ENCODE peak calls at places on chromosome 22, in ten cellular contexts. H is A549, F is fibroblast of lung, E is heart right ventricle, I is coronary artery, T is body of pancreas, G is cardiac muscle cell, D is thyroid gland, N is lower lobe of right lung, C is Peyer's patch. R is an unnamed sample.

GRCh38 chr22:23008887-23009286 is 61.4 kb upstream of the GNAZ start:
- DNase-seq in E (no peak), C (no peak), F (no peak), N (no peak), G (no peak), H (no peak), I (no peak), T (no peak), D (no peak), R (no peak)

GRCh38 chr22:18001040-18001893 is 23.1 kb downstream of the MICAL3 start:
- DNase-seq in N (peak), D (peak), I (peak), T (peak), C (peak), H (peak), G (peak), E (peak), F (peak), R (peak)

GRCh38 chr22:22371031-22371541 is 126.5 kb downstream of the VPREB1 start:
- DNase-seq in H (no peak), G (no peak), C (no peak), D (peak), N (no peak), T (no peak), E (peak), F (no peak), I (no peak), R (peak)

GRCh38 chr22:30923168-30923900 is 45.2 kb downstream of the MORC2 start:
- DNase-seq in G (no peak), C (no peak), D (no peak), F (no peak), E (no peak), H (no peak), I (no peak), N (no peak), T (peak), R (no peak)

GRCh38 chr22:22930222-22930497 is 42.5 kb downstream of the IGLL5 start:
- DNase-seq in E (no peak), C (no peak), N (no peak), D (no peak), I (no peak), T (no peak), H (no peak), F (no peak), G (no peak), R (no peak)

GRCh38 chr22:45548991-45549736 is 46.5 kb downstream of the FBLN1 start:
- DNase-seq in D (no peak), I (no peak), N (no peak), C (peak), F (peak), T (no peak), H (peak), E (no peak), G (peak), R (no peak)

GRCh38 chr22:29555065-29555644 is 1.6 kb upstream of the THOC5 start:
- DNase-seq in C (no peak), H (no peak), F (peak), T (no peak), D (peak), E (no peak), G (no peak), N (no peak), I (no peak), R (no peak)

GRCh38 chr22:22893891-22894739 is 6.5 kb downstream of the IGLL5 start:
- DNase-seq in T (no peak), G (no peak), C (no peak), F (no peak), I (no peak), D (no peak), N (no peak), H (no peak), E (no peak), R (no peak)

DNA sequence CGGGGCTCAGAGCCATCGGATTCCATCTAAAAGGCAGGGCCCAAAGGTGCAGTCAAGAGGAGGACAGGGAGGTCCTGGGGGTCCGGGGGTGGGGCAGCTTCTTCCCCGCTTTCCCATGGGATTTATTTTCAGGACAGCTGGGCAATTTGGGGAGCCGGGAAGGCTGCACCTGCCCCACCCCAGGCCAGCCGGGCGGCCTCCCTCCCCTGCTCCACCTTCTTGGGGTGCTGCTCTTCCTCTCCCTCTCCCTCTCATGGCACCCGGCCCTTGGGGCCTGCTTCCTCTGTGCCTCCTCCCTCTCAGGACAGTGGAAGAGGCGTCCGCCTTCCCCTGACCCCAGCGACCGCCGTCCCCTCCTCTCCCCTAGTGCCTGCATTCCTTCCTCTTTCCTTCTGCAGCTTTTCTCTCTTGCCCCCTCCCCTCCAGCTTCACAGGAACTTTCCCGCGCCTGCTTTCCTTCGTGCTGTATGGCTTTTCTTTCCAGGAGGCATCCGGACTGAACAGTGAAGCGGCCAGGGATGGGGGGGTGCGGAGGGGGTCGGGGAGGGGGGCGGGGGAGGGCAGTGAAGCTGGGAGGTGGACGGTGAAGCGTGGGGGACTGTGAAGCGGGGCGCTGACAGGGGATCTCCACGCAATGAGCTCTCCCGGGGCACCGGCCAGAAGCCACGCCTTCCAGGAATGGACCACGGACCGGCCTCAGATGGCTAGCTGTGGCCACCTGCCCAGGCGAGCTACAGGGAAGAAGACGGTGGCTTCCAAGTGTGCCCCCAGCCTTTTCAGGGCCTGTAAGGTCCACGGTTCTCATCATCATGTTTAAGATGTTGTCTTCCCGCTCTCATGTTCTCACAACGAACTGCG is 27.0 kb downstream of the APOBEC3H start:
- DNase-seq in F (no peak), T (no peak), I (no peak), C (no peak), G (peak), E (no peak), H (no peak), D (no peak), N (no peak), R (no peak)
- H3K4me3 ChIP-seq in F (no peak), T (no peak), I (no peak), C (no peak), G (no peak), E (no peak), H (no peak), D (no peak), N (no peak), R (no peak)

DNA sequence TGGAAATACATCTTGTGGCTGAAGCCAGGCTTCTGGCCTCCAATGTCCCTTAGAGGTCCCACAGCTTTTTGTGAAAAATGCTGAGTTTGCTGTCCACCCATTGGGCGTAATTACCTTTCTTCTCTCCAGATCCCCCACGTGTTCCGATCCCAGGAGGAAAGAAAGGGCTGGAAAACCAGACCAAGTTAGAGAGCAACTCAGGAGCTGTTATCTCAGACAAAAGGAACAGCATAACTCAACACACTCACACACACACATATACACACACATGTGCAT is 154.3 kb downstream of the MIAT start:
- DNase-seq in H (no peak), C (no peak), D (no peak), F (no peak), I (no peak), E (no peak), N (no peak), T (no peak), G (no peak), R (no peak)
- H3K27ac ChIP-seq in H (no peak), C (no peak), D (no peak), F (no peak), I (no peak), E (no peak), N (no peak), T (no peak), G (no peak), R (no peak)

GRCh38 chr22:24106385-24107381 is 74.6 kb upstream of the SUSD2 start:
- DNase-seq in E (no peak), D (peak), C (no peak), H (no peak), T (no peak), I (no peak), F (peak), N (peak), G (no peak), R (peak)

GRCh38 chr22:24109649-24110048 is 71.6 kb upstream of the SUSD2 start:
- DNase-seq in G (no peak), E (no peak), D (no peak), I (no peak), C (no peak), H (no peak), F (no peak), T (no peak), N (no peak), R (no peak)

GRCh38 chr22:24108073-24108472 is 73.2 kb upstream of the SUSD2 start:
- DNase-seq in T (no peak), F (no peak), G (no peak), C (no peak), E (no peak), I (no peak), H (no peak), D (no peak), N (no peak), R (peak)

GRCh38 chr22:24105661-24106060 is 75.6 kb upstream of the SUSD2 start:
- DNase-seq in G (no peak), F (no peak), E (no peak), H (no peak), C (no peak), T (no peak), N (peak), D (no peak), I (no peak), R (no peak)

GRCh38 chr22:24107668-24108067 is 73.6 kb upstream of the SUSD2 start:
- DNase-seq in I (peak), N (peak), C (peak), H (no peak), E (peak), F (peak), D (peak), G (no peak), T (peak), R (no peak)
- TF ChIP-seq CTCF in I (peak), N (no peak), C (no peak), H (no peak), E (no peak), F (peak), D (peak), G (peak), T (no peak), R (no peak)

DNA sequence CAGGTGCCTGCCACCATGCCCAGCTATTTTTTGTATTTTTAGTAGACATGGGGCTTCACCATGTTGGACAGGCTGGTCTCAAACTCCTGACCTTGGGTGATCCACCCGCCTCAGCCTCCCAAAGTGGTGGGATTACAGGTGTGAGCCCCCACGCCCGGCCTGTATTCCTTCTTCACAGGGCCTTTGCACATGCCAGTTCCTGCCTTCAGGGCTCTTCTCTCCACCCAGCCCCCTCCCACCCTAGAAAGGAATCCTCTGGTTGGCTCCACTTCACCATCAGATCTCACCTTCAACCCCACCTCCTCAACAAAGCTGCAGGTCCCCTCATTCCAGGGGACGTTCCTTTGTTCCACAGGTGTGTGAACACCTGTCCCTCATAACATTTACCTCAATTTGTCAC is 2.0 kb downstream of the POLR3H start:
- DNase-seq in C (no peak), I (no peak), E (no peak), F (no peak), N (no peak), H (no peak), G (no peak), T (no peak), D (no peak), R (no peak)
- H3K4me3 ChIP-seq in C (no peak), I (no peak), E (no peak), F (peak), N (no peak), H (no peak), G (no peak), T (no peak), D (no peak), R (no peak)

GRCh38 chr22:19868333-19868732 is 13.7 kb upstream of the GNB1L start:
- DNase-seq in N (peak), H (no peak), E (no peak), C (peak), F (no peak), T (no peak), D (no peak), G (no peak), I (no peak), R (no peak)

GRCh38 chr22:19870153-19871022 is 15.7 kb upstream of the GNB1L start:
- DNase-seq in G (no peak), D (peak), H (no peak), I (peak), T (peak), F (no peak), N (peak), C (peak), E (peak), R (peak)

GRCh38 chr22:19871023-19871844 is 16.6 kb upstream of the GNB1L start:
- DNase-seq in G (no peak), C (no peak), N (peak), D (peak), I (peak), H (no peak), F (no peak), E (no peak), T (peak), R (peak)

GRCh38 chr22:19868773-19869471 is 14.2 kb upstream of the GNB1L start:
- DNase-seq in T (peak), G (no peak), D (peak), F (no peak), C (peak), I (no peak), N (peak), E (no peak), H (no peak), R (peak)

DNA sequence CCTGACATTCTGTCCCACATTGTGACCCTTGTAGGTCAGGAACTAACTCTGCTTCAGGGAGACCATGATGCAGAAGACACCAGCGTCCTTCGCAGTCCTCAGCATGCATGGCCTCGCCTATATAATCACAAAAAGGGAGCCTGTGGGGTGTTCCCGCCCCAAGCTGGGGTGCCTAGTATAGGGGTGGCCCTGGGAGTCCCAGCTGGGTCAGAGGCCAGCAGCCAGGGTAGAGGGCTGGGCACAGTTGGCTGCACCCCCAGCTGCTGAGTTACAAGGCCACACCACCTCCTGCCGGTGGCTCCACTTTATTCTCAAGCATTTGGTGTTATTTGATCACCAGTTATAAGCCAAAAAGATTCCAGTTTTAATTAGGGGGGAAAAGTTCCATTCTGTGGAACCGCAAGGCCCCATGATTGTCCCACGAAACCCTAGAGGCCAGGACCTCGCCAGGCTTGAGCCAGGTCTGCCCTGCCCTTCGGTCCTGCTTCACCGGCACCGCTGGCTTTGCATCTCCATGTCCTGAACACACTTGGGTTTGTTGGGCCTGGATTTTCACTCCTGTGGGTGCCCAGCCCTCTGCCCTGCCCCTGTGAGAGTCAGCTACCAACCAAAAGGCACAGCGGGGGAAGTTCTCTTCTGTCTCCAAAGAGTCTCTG is 15.0 kb upstream of the GNB1L start:
- DNase-seq in T (peak), E (no peak), C (peak), N (peak), G (no peak), F (no peak), D (no peak), I (no peak), H (no peak), R (peak)
- H3K27ac ChIP-seq in T (peak), E (no peak), C (no peak), N (no peak), G (no peak), F (no peak), D (no peak), I (no peak), H (no peak), R (peak)

GRCh38 chr22:33793464-33793863 is 126.8 kb downstream of the LARGE1 start:
- DNase-seq in I (no peak), H (no peak), G (no peak), N (no peak), F (no peak), D (no peak), T (no peak), C (no peak), E (no peak), R (no peak)

GRCh38 chr22:33792837-33793236 is 127.4 kb downstream of the LARGE1 start:
- DNase-seq in N (no peak), T (no peak), H (no peak), D (no peak), E (no peak), C (no peak), I (no peak), F (no peak), G (no peak), R (no peak)

GRCh38 chr22:33798401-33798800 is 121.9 kb downstream of the LARGE1 start:
- DNase-seq in N (no peak), T (no peak), C (no peak), G (no peak), D (no peak), F (no peak), I (no peak), E (no peak), H (no peak), R (no peak)

DNA sequence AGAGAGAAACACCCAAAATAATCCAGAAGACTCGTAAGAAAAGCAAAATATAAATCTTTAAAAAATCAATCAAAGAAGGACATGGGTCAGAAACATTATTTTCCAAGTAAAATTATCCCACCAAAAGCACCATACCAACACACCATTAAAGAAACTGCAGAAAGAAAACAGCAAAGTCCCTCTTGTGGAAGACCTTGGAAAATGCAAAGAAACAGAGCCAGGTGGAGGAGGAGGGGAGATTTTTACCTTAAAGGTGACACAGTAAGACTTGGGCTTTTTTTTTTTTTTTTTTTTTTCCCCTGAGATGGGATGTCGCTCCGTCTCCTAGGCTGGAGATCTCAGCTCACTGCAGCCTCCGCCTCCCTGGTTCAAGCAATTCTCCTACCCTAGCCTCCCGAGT is 123.8 kb downstream of the LARGE1 start:
- DNase-seq in D (no peak), T (no peak), G (no peak), E (no peak), C (no peak), H (no peak), I (no peak), N (no peak), F (no peak), R (no peak)
- TF ChIP-seq CTCF in D (no peak), T (no peak), G (no peak), E (no peak), C (no peak), H (no peak), I (no peak), N (no peak), F (no peak), R (peak)

GRCh38 chr22:36360871-36361383 is 26.8 kb downstream of the MYH9 start:
- DNase-seq in G (no peak), D (peak), E (no peak), N (no peak), C (no peak), T (peak), H (no peak), I (no peak), F (peak), R (no peak)

GRCh38 chr22:36363378-36363931 is 24.3 kb downstream of the MYH9 start:
- DNase-seq in C (no peak), D (no peak), E (no peak), T (peak), H (no peak), F (no peak), G (no peak), N (no peak), I (no peak), R (no peak)

GRCh38 chr22:36364255-36365019 is 23.3 kb downstream of the MYH9 start:
- DNase-seq in E (no peak), F (no peak), H (no peak), G (no peak), C (no peak), I (no peak), D (no peak), N (no peak), T (peak), R (no peak)

GRCh38 chr22:36362077-36362476 is 25.7 kb downstream of the MYH9 start:
- DNase-seq in T (no peak), E (no peak), C (no peak), D (no peak), I (no peak), H (no peak), G (no peak), F (no peak), N (no peak), R (no peak)

DNA sequence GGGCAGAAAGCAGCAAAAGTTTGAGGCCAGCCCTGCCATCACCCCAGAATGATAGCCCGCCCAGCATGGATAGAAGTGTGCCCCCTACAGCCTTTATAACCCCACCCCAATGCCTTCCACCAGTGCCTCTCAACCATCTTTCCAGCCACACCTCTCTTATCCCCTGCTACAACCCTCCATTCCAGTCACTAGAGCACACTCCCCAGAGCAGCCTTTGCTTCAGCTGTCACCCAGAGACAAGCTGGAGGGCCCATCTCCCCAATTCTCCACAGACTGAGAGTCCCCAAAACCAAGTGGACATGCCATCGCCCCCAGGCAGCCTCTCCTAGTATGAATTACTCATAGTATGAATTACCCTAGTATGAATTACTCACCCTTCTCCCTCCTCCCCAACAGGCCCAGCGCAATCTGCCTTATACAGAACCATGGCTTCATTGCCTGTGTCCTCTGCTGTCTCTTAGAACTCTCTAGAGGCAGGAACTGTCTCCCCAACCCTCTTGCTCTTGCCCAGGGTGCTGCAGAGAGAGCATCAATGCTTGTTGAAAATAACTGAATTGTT is 24.9 kb downstream of the MYH9 start:
- DNase-seq in D (no peak), C (no peak), F (no peak), G (no peak), N (no peak), I (no peak), H (no peak), T (peak), E (no peak), R (no peak)
- H3K4me3 ChIP-seq in D (no peak), C (no peak), F (no peak), G (no peak), N (no peak), I (peak), H (peak), T (no peak), E (no peak), R (no peak)

DNA sequence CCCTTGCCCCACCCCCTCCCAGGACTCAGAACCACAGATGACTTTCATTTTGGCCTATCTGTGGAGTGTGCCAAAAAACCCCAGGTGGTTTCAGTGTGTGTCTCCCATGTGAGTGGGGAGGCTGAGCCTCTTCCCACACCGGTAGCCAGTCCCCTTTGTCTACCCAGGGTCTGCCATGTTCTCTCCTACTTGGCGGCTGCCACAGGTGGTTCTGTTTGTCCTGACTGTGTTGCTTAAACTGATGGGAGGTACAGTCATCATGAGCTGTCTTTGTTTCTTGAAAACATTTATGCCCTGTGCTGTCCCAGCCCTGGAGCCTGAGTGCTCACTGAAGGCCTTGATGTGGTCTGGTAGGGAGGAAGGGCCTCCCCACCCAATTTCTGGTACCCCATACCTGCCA is 39.7 kb upstream of the SUSD2 start:
- DNase-seq in N (no peak), D (no peak), C (no peak), H (no peak), F (peak), E (no peak), T (no peak), G (no peak), I (no peak), R (no peak)
- H3K27ac ChIP-seq in N (peak), D (no peak), C (no peak), H (no peak), F (no peak), E (no peak), T (no peak), G (no peak), I (peak), R (no peak)